ENCODE peak calls at places on chromosomes 6 and 20, in five cellular contexts. One of them, this sample, is unnamed.

GRCh38 chr6:147022041-147022440 is 182.2 kb upstream of the STXBP5 start:
- DNase-seq in GM23338: no peak
- DNase-seq in WTC11: no peak
- DNase-seq in H1: no peak
- DNase-seq in HepG2: no peak
- DNase-seq in this sample: no peak

GRCh38 chr6:168103036-168103830 is 24.2 kb upstream of the FRMD1 start:
- DNase-seq in HepG2: no peak
- DNase-seq in GM23338: no peak
- DNase-seq in WTC11: no peak
- DNase-seq in H1: no peak
- DNase-seq in this sample: no peak

GRCh38 chr6:15872252-15873103 is 209.7 kb upstream of the DTNBP1 start:
- DNase-seq in WTC11: no peak
- DNase-seq in GM23338: no peak
- DNase-seq in H1: no peak
- DNase-seq in HepG2: no peak
- DNase-seq in this sample: no peak

GRCh38 chr6:150074651-150075416 is 5.9 kb upstream of the ULBP3 start:
- DNase-seq in H1: no peak
- DNase-seq in WTC11: no peak
- DNase-seq in HepG2: no peak
- DNase-seq in GM23338: no peak
- DNase-seq in this sample: no peak

GRCh38 chr6:144066745-144067484 is 28.5 kb downstream of the SF3B5 start:
- DNase-seq in H1: no peak
- DNase-seq in WTC11: no peak
- DNase-seq in GM23338: no peak
- DNase-seq in HepG2: no peak
- DNase-seq in this sample: no peak

GRCh38 chr20:3687655-3688054 is 5.8 kb upstream of the ADAM33 start:
- DNase-seq in WTC11: no peak
- DNase-seq in H1: no peak
- DNase-seq in HepG2: peak
- DNase-seq in GM23338: peak
- DNase-seq in this sample: peak

GRCh38 chr6:42393339-42393738 is 58.4 kb downstream of the TRERF1 start:
- DNase-seq in H1: no peak
- DNase-seq in HepG2: no peak
- DNase-seq in GM23338: no peak
- DNase-seq in WTC11: no peak
- DNase-seq in this sample: no peak

GRCh38 chr6:112443666-112444065 is 96.5 kb downstream of the RFPL4B start:
- DNase-seq in HepG2: no peak
- DNase-seq in GM23338: no peak
- DNase-seq in H1: no peak
- DNase-seq in WTC11: no peak
- DNase-seq in this sample: no peak

GRCh38 chr6:125789576-125790402 is 971 bp upstream of the NCOA7 start:
- DNase-seq in HepG2: peak
- DNase-seq in H1: peak
- DNase-seq in GM23338: peak
- DNase-seq in WTC11: peak
- DNase-seq in this sample: peak

GRCh38 chr6:167748046-167748445 is 78.7 kb upstream of the AFDN start:
- DNase-seq in GM23338: no peak
- DNase-seq in WTC11: no peak
- DNase-seq in H1: no peak
- DNase-seq in HepG2: no peak
- DNase-seq in this sample: no peak

GRCh38 chr6:159953091-159953581 is 15.7 kb upstream of the IGF2R start:
- DNase-seq in WTC11: no peak
- DNase-seq in GM23338: no peak
- DNase-seq in H1: no peak
- DNase-seq in HepG2: no peak
- DNase-seq in this sample: no peak
- TF ChIP-seq CREB1 in WTC11: no peak
- TF ChIP-seq CREB1 in GM23338: no peak
- TF ChIP-seq CREB1 in H1: no peak
- TF ChIP-seq CREB1 in HepG2: no peak
- TF ChIP-seq CREB1 in this sample: no peak

GRCh38 chr6:90290991-90291390 is 5.7 kb downstream of the BACH2 start:
- DNase-seq in GM23338: no peak
- DNase-seq in H1: no peak
- DNase-seq in HepG2: no peak
- DNase-seq in WTC11: no peak
- DNase-seq in this sample: no peak

GRCh38 chr6:90286884-90287488 is 9.7 kb downstream of the BACH2 start:
- DNase-seq in HepG2: peak
- DNase-seq in H1: peak
- DNase-seq in WTC11: peak
- DNase-seq in GM23338: peak
- DNase-seq in this sample: peak

GRCh38 chr6:90289902-90290301 is 6.7 kb downstream of the BACH2 start:
- DNase-seq in WTC11: no peak
- DNase-seq in HepG2: no peak
- DNase-seq in GM23338: no peak
- DNase-seq in H1: no peak
- DNase-seq in this sample: no peak

GRCh38 chr6:90285611-90286381 is 10.8 kb downstream of the BACH2 start:
- DNase-seq in H1: no peak
- DNase-seq in WTC11: peak
- DNase-seq in GM23338: peak
- DNase-seq in HepG2: peak
- DNase-seq in this sample: peak

GRCh38 chr6:90288404-90288803 is 8.2 kb downstream of the BACH2 start:
- DNase-seq in WTC11: no peak
- DNase-seq in HepG2: no peak
- DNase-seq in GM23338: peak
- DNase-seq in H1: no peak
- DNase-seq in this sample: no peak
- TF ChIP-seq CREB1 in WTC11: no peak
- TF ChIP-seq CREB1 in HepG2: no peak
- TF ChIP-seq CREB1 in GM23338: no peak
- TF ChIP-seq CREB1 in H1: no peak
- TF ChIP-seq CREB1 in this sample: no peak

GRCh38 chr20:61185181-61185580 is 66.9 kb upstream of the CDH4 start:
- DNase-seq in H1: no peak
- DNase-seq in HepG2: no peak
- DNase-seq in GM23338: no peak
- DNase-seq in WTC11: no peak
- DNase-seq in this sample: no peak

GRCh38 chr20:61185841-61186601 is 66.0 kb upstream of the CDH4 start:
- DNase-seq in HepG2: no peak
- DNase-seq in GM23338: no peak
- DNase-seq in WTC11: no peak
- DNase-seq in H1: no peak
- DNase-seq in this sample: no peak

GRCh38 chr20:61189534-61189933 is 62.5 kb upstream of the CDH4 start:
- DNase-seq in GM23338: no peak
- DNase-seq in HepG2: no peak
- DNase-seq in WTC11: no peak
- DNase-seq in H1: no peak
- DNase-seq in this sample: no peak

GRCh38 chr20:61184194-61184593 is 67.9 kb upstream of the CDH4 start:
- DNase-seq in WTC11: no peak
- DNase-seq in HepG2: no peak
- DNase-seq in H1: no peak
- DNase-seq in GM23338: no peak
- DNase-seq in this sample: no peak

DNA sequence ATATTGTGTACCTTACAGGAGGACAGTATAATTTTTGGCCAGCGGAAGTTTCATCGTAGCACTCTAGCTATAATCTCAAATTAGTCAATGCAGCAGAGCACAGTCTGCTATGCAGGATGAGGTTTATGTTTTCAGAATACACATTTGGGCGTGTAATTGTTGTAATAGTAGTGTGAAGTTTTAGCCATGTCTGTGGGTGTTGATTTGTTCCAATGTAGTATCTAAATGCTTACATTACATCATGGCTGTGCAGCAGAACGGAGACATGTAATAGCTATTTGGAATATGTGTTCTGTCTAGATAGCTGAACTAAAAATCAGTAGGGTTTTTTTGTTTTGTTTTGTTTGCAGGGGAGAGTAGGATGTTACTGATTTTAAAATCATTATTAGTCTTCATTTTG is 65.3 kb upstream of the CDH4 start:
- DNase-seq in GM23338: no peak
- DNase-seq in WTC11: no peak
- DNase-seq in H1: no peak
- DNase-seq in HepG2: no peak
- DNase-seq in this sample: no peak
- TF ChIP-seq CREB1 in GM23338: no peak
- TF ChIP-seq CREB1 in WTC11: no peak
- TF ChIP-seq CREB1 in H1: no peak
- TF ChIP-seq CREB1 in HepG2: no peak
- TF ChIP-seq CREB1 in this sample: no peak

GRCh38 chr6:157333537-157333936 is 10.2 kb upstream of the TMEM242 start:
- DNase-seq in GM23338: no peak
- DNase-seq in HepG2: no peak
- DNase-seq in WTC11: no peak
- DNase-seq in H1: no peak
- DNase-seq in this sample: no peak
- TF ChIP-seq CREB1 in GM23338: no peak
- TF ChIP-seq CREB1 in HepG2: no peak
- TF ChIP-seq CREB1 in WTC11: no peak
- TF ChIP-seq CREB1 in H1: no peak
- TF ChIP-seq CREB1 in this sample: no peak